ENCODE peak calls at places on chromosomes 12 and 14, in six cellular contexts. One of them, this sample, is unnamed.

GRCh38 chr12:25924535-25925001 is 33.9 kb upstream of the RASSF8 start:
- DNase-seq in glutamatergic neuron: no peak
- DNase-seq in GM13976: no peak
- DNase-seq in A549: peak
- DNase-seq in uterus: no peak
- DNase-seq in colonic mucosa: no peak
- DNase-seq in this sample: no peak

GRCh38 chr12:112524676-112525425 is 106.1 kb downstream of the PTPN11 start:
- DNase-seq in uterus: no peak
- DNase-seq in A549: peak
- DNase-seq in GM13976: no peak
- DNase-seq in colonic mucosa: no peak
- DNase-seq in glutamatergic neuron: no peak
- DNase-seq in this sample: no peak

GRCh38 chr14:72538387-72538786 is 355.5 kb downstream of the DPF3 start:
- DNase-seq in uterus: no peak
- DNase-seq in A549: no peak
- DNase-seq in glutamatergic neuron: no peak
- DNase-seq in GM13976: no peak
- DNase-seq in colonic mucosa: no peak
- DNase-seq in this sample: no peak

GRCh38 chr14:32444262-32444661 is 115.2 kb downstream of the AKAP6 start:
- DNase-seq in A549: no peak
- DNase-seq in GM13976: no peak
- DNase-seq in glutamatergic neuron: no peak
- DNase-seq in colonic mucosa: no peak
- DNase-seq in uterus: no peak
- DNase-seq in this sample: no peak

GRCh38 chr12:124390442-124391116 is 95.7 kb downstream of the RFLNA start:
- DNase-seq in colonic mucosa: peak
- DNase-seq in uterus: no peak
- DNase-seq in glutamatergic neuron: no peak
- DNase-seq in A549: peak
- DNase-seq in GM13976: peak
- DNase-seq in this sample: no peak

GRCh38 chr14:54818201-54819133 is 84.2 kb downstream of the GCH1 start:
- DNase-seq in colonic mucosa: no peak
- DNase-seq in GM13976: no peak
- DNase-seq in A549: no peak
- DNase-seq in uterus: peak
- DNase-seq in glutamatergic neuron: no peak
- DNase-seq in this sample: no peak

GRCh38 chr14:57866199-57866755 is 385 bp upstream of the SLC35F4 start:
- DNase-seq in A549: no peak
- DNase-seq in colonic mucosa: no peak
- DNase-seq in GM13976: no peak
- DNase-seq in glutamatergic neuron: no peak
- DNase-seq in uterus: no peak
- DNase-seq in this sample: no peak

GRCh38 chr14:98189521-98189920 is 1082.5 kb downstream of the BCL11B start:
- DNase-seq in glutamatergic neuron: no peak
- DNase-seq in uterus: no peak
- DNase-seq in GM13976: no peak
- DNase-seq in A549: no peak
- DNase-seq in colonic mucosa: no peak
- DNase-seq in this sample: no peak

GRCh38 chr12:117360551-117361311 is 695 bp downstream of the NOS1 start:
- DNase-seq in colonic mucosa: no peak
- DNase-seq in A549: no peak
- DNase-seq in uterus: no peak
- DNase-seq in glutamatergic neuron: peak
- DNase-seq in GM13976: no peak
- DNase-seq in this sample: peak

DNA sequence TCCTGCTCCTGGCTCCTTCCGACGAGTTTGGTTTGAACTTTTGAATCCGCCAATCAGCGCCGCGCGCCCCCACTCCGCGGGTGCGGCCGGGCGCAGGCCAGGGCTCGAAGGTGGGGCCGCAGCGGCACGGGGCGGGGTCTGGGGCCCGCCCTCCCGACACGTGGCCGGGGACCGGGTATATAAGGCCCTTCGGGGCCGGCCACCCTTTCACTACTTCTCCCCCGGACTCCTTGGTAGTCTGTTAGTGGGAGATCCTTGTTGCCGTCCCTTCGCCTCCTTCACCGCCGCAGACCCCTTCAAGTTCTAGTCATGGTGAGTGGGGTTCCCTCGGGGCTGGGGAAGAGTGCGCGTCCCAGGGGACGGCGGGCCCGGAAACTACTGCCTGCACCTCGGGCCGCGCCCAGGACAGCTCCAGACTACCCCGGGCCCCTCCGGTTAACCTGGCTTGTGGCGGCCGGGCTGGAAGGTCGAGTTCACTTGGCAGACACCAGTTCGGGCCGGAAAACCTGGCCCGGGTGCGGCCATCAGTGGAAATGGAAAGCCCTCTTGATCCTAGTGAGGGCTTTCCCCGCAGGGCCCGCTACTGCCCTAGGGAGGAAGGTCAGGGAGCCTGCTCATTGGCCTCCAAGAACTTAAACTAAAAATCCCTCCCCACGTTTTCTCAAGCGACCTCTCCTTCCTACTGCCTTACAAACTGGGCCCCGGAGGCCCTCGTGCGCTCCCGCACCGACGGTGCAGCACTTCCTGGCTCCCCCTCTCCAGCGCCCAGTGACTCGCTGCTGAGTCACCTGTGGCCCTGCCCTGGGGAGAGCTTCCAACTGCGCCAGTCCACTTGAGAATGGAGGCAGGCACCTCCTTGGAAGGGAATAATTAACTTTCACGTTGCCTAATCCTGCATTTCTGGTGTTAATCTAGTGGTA is at the start of gene TUBA1C:
- DNase-seq in glutamatergic neuron: peak
- DNase-seq in A549: peak
- DNase-seq in colonic mucosa: peak
- DNase-seq in uterus: peak
- DNase-seq in GM13976: peak
- DNase-seq in this sample: peak
- TF ChIP-seq CTCF in glutamatergic neuron: no peak
- TF ChIP-seq CTCF in A549: no peak
- TF ChIP-seq CTCF in colonic mucosa: no peak
- TF ChIP-seq CTCF in uterus: peak
- TF ChIP-seq CTCF in GM13976: peak
- TF ChIP-seq CTCF in this sample: no peak

DNA sequence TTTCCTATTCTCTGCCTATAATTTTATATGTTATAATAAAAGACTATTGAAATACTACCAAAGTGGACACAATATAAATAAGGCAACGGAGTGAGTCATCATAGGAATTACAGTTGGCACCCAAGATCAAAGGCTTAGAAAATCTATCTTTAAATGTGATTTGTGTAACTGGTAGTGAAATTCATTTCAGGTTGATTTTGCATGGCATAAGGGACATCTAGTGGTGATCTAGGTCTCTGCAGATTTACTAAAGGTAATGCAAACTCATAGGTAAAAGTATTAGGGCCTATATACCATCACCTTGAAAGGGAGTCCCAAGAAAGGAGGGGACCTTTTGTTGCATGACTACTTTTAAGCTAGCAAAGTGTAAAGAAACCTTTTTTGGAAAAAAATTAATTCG is 527.2 kb downstream of the NRXN3 start:
- DNase-seq in A549: peak
- DNase-seq in GM13976: no peak
- DNase-seq in glutamatergic neuron: no peak
- DNase-seq in uterus: no peak
- DNase-seq in colonic mucosa: no peak
- DNase-seq in this sample: no peak
- TF ChIP-seq CTCF in A549: peak
- TF ChIP-seq CTCF in GM13976: peak
- TF ChIP-seq CTCF in glutamatergic neuron: peak
- TF ChIP-seq CTCF in uterus: peak
- TF ChIP-seq CTCF in colonic mucosa: peak
- TF ChIP-seq CTCF in this sample: peak

GRCh38 chr12:989751-990278 is 1.2 kb upstream of the ERC1 start:
- DNase-seq in GM13976: no peak
- DNase-seq in glutamatergic neuron: peak
- DNase-seq in uterus: peak
- DNase-seq in A549: peak
- DNase-seq in colonic mucosa: peak
- DNase-seq in this sample: peak
- TF ChIP-seq CTCF in GM13976: no peak
- TF ChIP-seq CTCF in glutamatergic neuron: no peak
- TF ChIP-seq CTCF in uterus: no peak
- TF ChIP-seq CTCF in A549: no peak
- TF ChIP-seq CTCF in colonic mucosa: no peak
- TF ChIP-seq CTCF in this sample: no peak

DNA sequence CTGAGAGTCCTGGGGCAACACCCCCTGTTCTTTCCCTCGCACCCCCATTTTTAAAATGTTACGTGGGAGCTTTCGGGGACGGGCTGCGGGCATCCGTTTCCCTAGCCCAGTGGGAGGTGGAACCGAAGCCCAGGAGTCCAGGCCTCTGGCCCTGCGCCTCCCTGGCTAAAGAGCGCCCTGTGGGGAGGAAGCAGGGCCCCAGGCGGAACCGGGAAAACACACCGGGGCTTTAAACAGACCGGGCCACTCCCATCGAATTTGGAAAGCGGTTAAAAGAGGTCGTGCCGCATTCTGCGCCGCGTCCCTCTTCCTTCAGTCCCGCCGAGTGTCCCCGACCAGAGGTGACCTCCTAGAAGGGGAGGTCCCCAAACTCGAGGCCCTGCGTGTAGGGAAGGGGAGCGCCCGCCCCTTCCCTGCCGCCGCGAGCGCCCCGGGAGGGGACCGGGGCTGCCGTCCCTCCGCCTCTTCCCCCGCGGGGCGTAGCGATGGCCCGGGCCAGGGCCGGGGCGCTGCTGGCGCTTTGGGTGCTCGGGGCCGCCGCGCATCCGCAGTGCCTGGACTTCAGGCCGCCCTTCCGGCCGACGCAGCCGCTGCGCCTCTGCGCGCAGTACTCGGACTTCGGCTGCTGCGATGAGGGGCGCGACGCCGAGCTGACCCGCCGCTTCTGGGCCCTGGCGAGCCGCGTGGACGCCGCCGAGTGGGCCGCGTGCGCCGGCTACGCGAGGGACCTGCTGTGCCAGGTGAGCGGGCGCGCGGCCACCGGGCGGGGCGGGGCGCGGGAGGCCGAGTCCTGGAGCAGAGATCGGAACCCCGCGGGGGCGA is at the start of gene HHIPL1:
- DNase-seq in glutamatergic neuron: peak
- DNase-seq in A549: no peak
- DNase-seq in uterus: peak
- DNase-seq in GM13976: no peak
- DNase-seq in colonic mucosa: no peak
- DNase-seq in this sample: peak
- TF ChIP-seq CTCF in glutamatergic neuron: no peak
- TF ChIP-seq CTCF in A549: no peak
- TF ChIP-seq CTCF in uterus: no peak
- TF ChIP-seq CTCF in GM13976: no peak
- TF ChIP-seq CTCF in colonic mucosa: no peak
- TF ChIP-seq CTCF in this sample: no peak

GRCh38 chr14:102295301-102295700 is 9.7 kb downstream of the MOK start:
- DNase-seq in glutamatergic neuron: no peak
- DNase-seq in uterus: no peak
- DNase-seq in GM13976: no peak
- DNase-seq in colonic mucosa: no peak
- DNase-seq in A549: no peak
- DNase-seq in this sample: no peak
- TF ChIP-seq CTCF in glutamatergic neuron: no peak
- TF ChIP-seq CTCF in uterus: no peak
- TF ChIP-seq CTCF in GM13976: no peak
- TF ChIP-seq CTCF in colonic mucosa: no peak
- TF ChIP-seq CTCF in A549: peak
- TF ChIP-seq CTCF in this sample: no peak